ENCODE peak calls at places on chromosomes 11 and 22, in ten cellular contexts. J is neuronal stem cell, P is ascending aorta, C is bronchial epithelial cell, S is left ventricle myocardium inferior, B is fibroblast of the aortic adventitia, M is astrocyte of the cerebellum, U is MG63, N is SJSA1, R is BJ. O is an unnamed sample.

GRCh38 chr11:9787981-9788521 is 124.2 kb downstream of the SWAP70 start:
- DNase-seq in J (no peak), P (peak; percentile 72), C (no peak), S (peak; percentile 34), B (peak; percentile 97), M (peak; percentile 90), U (peak; percentile 95), N (no peak), R (peak; percentile 70), O (no peak)

GRCh38 chr22:23235425-23235824 is 55.1 kb downstream of the BCR start:
- DNase-seq in J (no peak), P (no peak), C (no peak), S (no peak), B (no peak), M (no peak), U (no peak), N (no peak), R (no peak), O (no peak)

GRCh38 chr11:113505541-113506375 is 30.6 kb upstream of the DRD2 start:
- DNase-seq in J (no peak), P (no peak), C (peak; percentile 69), S (no peak), B (peak; percentile 16), M (peak; percentile 48), U (no peak), N (no peak), R (no peak), O (no peak)

GRCh38 chr11:34243620-34244493 is 114.0 kb downstream of the ABTB2 start:
- DNase-seq in J (no peak), P (peak; percentile 71), C (peak; percentile 92), S (no peak), B (peak; percentile 81), M (peak; percentile 45), U (peak; percentile 81), N (peak; percentile 71), R (peak; percentile 17), O (no peak)

GRCh38 chr22:47356433-47357011 is 594.1 kb downstream of the TBC1D22A start:
- DNase-seq in J (no peak), P (no peak), C (no peak), S (no peak), B (no peak), M (no peak), U (no peak), N (no peak), R (no peak), O (no peak)

GRCh38 chr11:46736146-46736545 is 17.1 kb downstream of the F2 start:
- DNase-seq in J (no peak), P (no peak), C (no peak), S (no peak), B (no peak), M (no peak), U (no peak), N (no peak), R (no peak), O (no peak)

GRCh38 chr11:131449391-131450019 is 79.1 kb downstream of the NTM start:
- DNase-seq in J (no peak), P (no peak), C (no peak), S (no peak), B (no peak), M (no peak), U (no peak), N (no peak), R (no peak), O (no peak)

GRCh38 chr11:76077575-76078150 is 128.6 kb downstream of the WNT11 start:
- DNase-seq in J (no peak), P (no peak), C (no peak), S (no peak), B (peak; percentile 21), M (no peak), U (no peak), N (peak; percentile 2), R (no peak), O (no peak)

GRCh38 chr11:3124821-3125220 is 40.3 kb downstream of the OSBPL5 start:
- DNase-seq in J (no peak), P (no peak), C (no peak), S (no peak), B (no peak), M (no peak), U (no peak), N (no peak), R (no peak), O (no peak)

GRCh38 chr11:83502041-83502440 is 215.9 kb upstream of the CCDC90B start:
- DNase-seq in J (no peak), P (no peak), C (peak; percentile 92), S (no peak), B (peak; percentile 2), M (no peak), U (no peak), N (no peak), R (no peak), O (no peak)

DNA sequence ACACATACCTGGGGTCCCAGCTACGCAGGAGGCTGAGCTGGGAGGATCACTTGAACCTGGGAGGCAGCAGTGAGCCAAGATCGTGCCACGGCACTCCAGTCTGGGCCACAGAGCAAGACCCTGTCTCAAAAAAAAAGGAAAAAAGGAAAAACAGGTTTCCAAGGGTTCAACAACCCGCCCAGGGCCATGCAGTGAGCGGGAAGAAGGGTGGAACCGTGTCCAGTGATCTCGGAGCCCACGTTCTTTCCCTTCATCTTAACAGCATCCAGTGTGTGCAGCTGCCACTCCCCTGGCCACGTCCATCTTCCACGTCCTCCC is 14.9 kb upstream of the LRP5 start:
- DNase-seq in J (no peak), P (no peak), C (no peak), S (no peak), B (no peak), M (no peak), U (no peak), N (peak; percentile 21), R (no peak), O (no peak)
- H3K4me3 ChIP-seq in J (no peak overlapping the region), P (no peak overlapping the region), C (no peak overlapping the region), S (peak overlapping the region; percentile 22), B (peak overlapping the region; percentile 25), M (no peak overlapping the region), U (no peak overlapping the region), N (no peak overlapping the region), R (no peak overlapping the region), O (no peak overlapping the region)

GRCh38 chr22:29266564-29267461 is 968 bp downstream of the RHBDD3 start:
- DNase-seq in J (no peak), P (no peak), C (no peak), S (no peak), B (peak; percentile 21), M (no peak), U (peak; percentile 52), N (peak; percentile 28), R (no peak), O (no peak)

GRCh38 chr22:29267462-29267857 is 321 bp downstream of the RHBDD3 start:
- DNase-seq in J (no peak), P (no peak), C (no peak), S (no peak), B (no peak), M (no peak), U (no peak), N (no peak), R (no peak), O (no peak)

GRCh38 chr22:29267858-29268510 is at the start of the genes EWSR1 and RHBDD3:
- DNase-seq in J (peak; percentile 97), P (peak; percentile 97), C (peak; percentile 77), S (peak; percentile 95), B (peak; percentile 97), M (peak; percentile 90), U (peak; percentile 98), N (peak; percentile 99), R (no peak), O (peak; percentile 67)

GRCh38 chr22:29265306-29265705 is 2.5 kb downstream of the RHBDD3 start:
- DNase-seq in J (no peak), P (no peak), C (no peak), S (no peak), B (no peak), M (no peak), U (no peak), N (no peak), R (no peak), O (no peak)

DNA sequence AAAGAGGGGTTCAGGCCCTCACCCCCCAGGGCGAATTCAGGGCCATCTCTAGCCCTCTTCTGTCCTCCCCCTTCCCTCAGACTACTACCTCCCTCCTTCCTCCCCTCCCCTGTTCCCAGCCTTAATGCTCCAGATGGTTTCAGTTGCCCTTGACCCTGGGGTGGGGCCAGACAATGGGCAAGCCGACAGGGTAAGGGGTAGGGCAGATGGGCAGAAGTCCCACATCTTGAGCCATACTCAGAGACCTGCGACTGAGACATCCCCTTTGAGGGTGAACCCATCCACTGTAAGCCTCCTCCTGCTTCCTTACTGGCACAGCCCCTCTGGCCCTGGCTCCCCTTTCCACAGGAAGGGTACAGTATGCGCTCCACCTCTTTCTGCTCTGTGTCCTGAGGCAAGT is 1.9 kb downstream of the RHBDD3 start:
- DNase-seq in J (no peak), P (no peak), C (no peak), S (no peak), B (peak; percentile 22), M (no peak), U (no peak), N (no peak), R (no peak), O (no peak)
- H3K4me3 ChIP-seq in J (peak overlapping the region; percentile 70), P (no peak overlapping the region), C (no peak overlapping the region), S (peak overlapping the region; percentile 95), B (peak overlapping the region; percentile 33), M (no peak overlapping the region), U (peak overlapping the region; percentile 88), N (no peak overlapping the region), R (no peak overlapping the region), O (no peak overlapping the region)

GRCh38 chr22:50505276-50505775 is 2.2 kb downstream of the LMF2 start:
- DNase-seq in J (no peak), P (no peak), C (no peak), S (no peak), B (no peak), M (no peak), U (no peak), N (no peak), R (no peak), O (no peak)

GRCh38 chr22:50507421-50507990 is at the start of gene LMF2:
- DNase-seq in J (no peak), P (peak; percentile 92), C (peak; percentile 42), S (peak; percentile 90), B (no peak), M (no peak), U (peak; percentile 81), N (peak; percentile 71), R (no peak), O (no peak)

GRCh38 chr22:50506611-50507420 is 686 bp downstream of the LMF2 start:
- DNase-seq in J (no peak), P (no peak), C (peak; percentile 28), S (no peak), B (no peak), M (no peak), U (no peak), N (no peak), R (no peak), O (no peak)

GRCh38 chr22:50504245-50505211 is 3.0 kb downstream of the LMF2 start:
- DNase-seq in J (no peak), P (no peak), C (peak; percentile 68), S (no peak), B (no peak), M (no peak), U (no peak), N (no peak), R (no peak), O (no peak)

GRCh38 chr22:50505776-50506610 is 1.5 kb downstream of the LMF2 start:
- DNase-seq in J (no peak), P (no peak), C (no peak), S (no peak), B (no peak), M (no peak), U (no peak), N (no peak), R (no peak), O (no peak)
- H3K4me3 ChIP-seq in J (peak overlapping the region; percentile 69), P (peak overlapping the region; percentile 94), C (no peak overlapping the region), S (peak overlapping the region; percentile 99), B (peak overlapping the region; percentile 99), M (peak overlapping the region; percentile 97), U (peak overlapping the region; percentile 98), N (peak overlapping the region; percentile 82), R (peak overlapping the region; percentile 99), O (no peak overlapping the region)

GRCh38 chr22:29206372-29207230 is 905 bp downstream of the EMID1 start:
- DNase-seq in J (peak; percentile 63), P (no peak), C (no peak), S (no peak), B (no peak), M (no peak), U (no peak), N (peak; percentile 27), R (no peak), O (no peak)
- H3K4me3 ChIP-seq in J (peak overlapping the region; percentile 62), P (peak overlapping the region; percentile 59), C (peak overlapping the region; percentile 17), S (peak overlapping the region; percentile 65), B (peak overlapping the region; percentile 57), M (peak overlapping the region; percentile 47), U (peak overlapping the region; percentile 47), N (peak overlapping the region; percentile 79), R (peak overlapping the region; percentile 39), O (peak overlapping the region; percentile 80)

O was measured in iPS DF 6.9.